ENCODE peak calls at places on chromosome 4, in nine cellular contexts. One of them, this sample, is unnamed. For H3K27me3, the result is how much of the 10 kb centered on the place peaks cover.

GRCh38 chr4:139892973-139893736 is 227.5 kb downstream of the MGST2 start:
- DNase-seq in MG63: no peak
- DNase-seq in NT2/D1: no peak
- DNase-seq in transverse colon: no peak
- DNase-seq in body of pancreas: no peak
- DNase-seq in H7: no peak
- DNase-seq in adipocyte: no peak
- DNase-seq in PC-9: no peak
- DNase-seq in GM23248: no peak
- DNase-seq in this sample: no peak

GRCh38 chr4:37219251-37219650 is 25.3 kb upstream of the NWD2 start:
- DNase-seq in MG63: no peak
- DNase-seq in NT2/D1: no peak
- DNase-seq in transverse colon: no peak
- DNase-seq in body of pancreas: no peak
- DNase-seq in H7: no peak
- DNase-seq in adipocyte: no peak
- DNase-seq in PC-9: no peak
- DNase-seq in GM23248: no peak
- DNase-seq in this sample: no peak

GRCh38 chr4:3387154-3387942 is 54.4 kb upstream of the HGFAC start:
- DNase-seq in MG63: no peak
- DNase-seq in NT2/D1: no peak
- DNase-seq in transverse colon: no peak
- DNase-seq in body of pancreas: no peak
- DNase-seq in H7: peak
- DNase-seq in adipocyte: no peak
- DNase-seq in PC-9: no peak
- DNase-seq in GM23248: no peak
- DNase-seq in this sample: no peak

GRCh38 chr4:167234388-167234881 is at the start of gene SPOCK3:
- DNase-seq in MG63: peak
- DNase-seq in NT2/D1: no peak
- DNase-seq in transverse colon: no peak
- DNase-seq in body of pancreas: peak
- DNase-seq in H7: peak
- DNase-seq in adipocyte: peak
- DNase-seq in PC-9: no peak
- DNase-seq in GM23248: peak
- DNase-seq in this sample: peak

GRCh38 chr4:119729815-119730643 is 101.4 kb upstream of the PDE5A start:
- DNase-seq in MG63: peak
- DNase-seq in NT2/D1: no peak
- DNase-seq in transverse colon: peak
- DNase-seq in body of pancreas: peak
- DNase-seq in H7: no peak
- DNase-seq in adipocyte: peak
- DNase-seq in PC-9: peak
- DNase-seq in GM23248: peak
- DNase-seq in this sample: peak

GRCh38 chr4:37991623-37992410 is 31.6 kb downstream of the PTTG2 start:
- DNase-seq in MG63: no peak
- DNase-seq in NT2/D1: no peak
- DNase-seq in transverse colon: no peak
- DNase-seq in body of pancreas: no peak
- DNase-seq in H7: no peak
- DNase-seq in adipocyte: no peak
- DNase-seq in PC-9: no peak
- DNase-seq in GM23248: no peak
- DNase-seq in this sample: no peak

GRCh38 chr4:84378983-84379382 is 120.1 kb downstream of the NKX6-1 start:
- DNase-seq in MG63: no peak
- DNase-seq in NT2/D1: peak
- DNase-seq in transverse colon: no peak
- DNase-seq in body of pancreas: no peak
- DNase-seq in H7: peak
- DNase-seq in adipocyte: no peak
- DNase-seq in PC-9: no peak
- DNase-seq in GM23248: no peak
- DNase-seq in this sample: no peak

GRCh38 chr4:120770897-120771296 is 151.6 kb downstream of the PRDM5 start:
- DNase-seq in MG63: no peak
- DNase-seq in NT2/D1: no peak
- DNase-seq in transverse colon: no peak
- DNase-seq in body of pancreas: no peak
- DNase-seq in H7: no peak
- DNase-seq in adipocyte: no peak
- DNase-seq in PC-9: no peak
- DNase-seq in GM23248: no peak
- DNase-seq in this sample: no peak

GRCh38 chr4:5370286-5370685 is 319.0 kb downstream of the STK32B start:
- DNase-seq in MG63: peak
- DNase-seq in NT2/D1: no peak
- DNase-seq in transverse colon: no peak
- DNase-seq in body of pancreas: no peak
- DNase-seq in H7: no peak
- DNase-seq in adipocyte: peak
- DNase-seq in PC-9: no peak
- DNase-seq in GM23248: peak
- DNase-seq in this sample: peak

GRCh38 chr4:106287353-106287969 is 28.5 kb downstream of the TBCK start:
- DNase-seq in MG63: no peak
- DNase-seq in NT2/D1: no peak
- DNase-seq in transverse colon: no peak
- DNase-seq in body of pancreas: no peak
- DNase-seq in H7: no peak
- DNase-seq in adipocyte: peak
- DNase-seq in PC-9: no peak
- DNase-seq in GM23248: peak
- DNase-seq in this sample: peak

GRCh38 chr4:2871466-2871865 is 27.8 kb downstream of the ADD1 start:
- DNase-seq in MG63: no peak
- DNase-seq in NT2/D1: no peak
- DNase-seq in transverse colon: no peak
- DNase-seq in body of pancreas: no peak
- DNase-seq in H7: no peak
- DNase-seq in adipocyte: no peak
- DNase-seq in PC-9: no peak
- DNase-seq in GM23248: no peak
- DNase-seq in this sample: no peak

GRCh38 chr4:188139141-188139540 is at the start of gene TRIML1:
- DNase-seq in MG63: no peak
- DNase-seq in NT2/D1: no peak
- DNase-seq in transverse colon: no peak
- DNase-seq in body of pancreas: no peak
- DNase-seq in H7: no peak
- DNase-seq in adipocyte: no peak
- DNase-seq in PC-9: no peak
- DNase-seq in GM23248: no peak
- DNase-seq in this sample: no peak

GRCh38 chr4:39353478-39354177 is 12.5 kb downstream of the RFC1 start:
- DNase-seq in MG63: no peak
- DNase-seq in NT2/D1: no peak
- DNase-seq in transverse colon: no peak
- DNase-seq in body of pancreas: no peak
- DNase-seq in H7: no peak
- DNase-seq in adipocyte: peak
- DNase-seq in PC-9: no peak
- DNase-seq in GM23248: peak
- DNase-seq in this sample: no peak
- H3K4me3 ChIP-seq in MG63: peak
- H3K4me3 ChIP-seq in NT2/D1: no peak
- H3K4me3 ChIP-seq in transverse colon: peak
- H3K4me3 ChIP-seq in body of pancreas: no peak
- H3K4me3 ChIP-seq in H7: no peak
- H3K4me3 ChIP-seq in adipocyte: peak
- H3K4me3 ChIP-seq in PC-9: no peak
- H3K4me3 ChIP-seq in GM23248: peak
- H3K4me3 ChIP-seq in this sample: peak

GRCh38 chr4:110615366-110616161 is 7.3 kb downstream of the PITX2 start:
- DNase-seq in MG63: no peak
- DNase-seq in NT2/D1: no peak
- DNase-seq in transverse colon: no peak
- DNase-seq in body of pancreas: no peak
- DNase-seq in H7: peak
- DNase-seq in adipocyte: no peak
- DNase-seq in PC-9: no peak
- DNase-seq in GM23248: no peak
- DNase-seq in this sample: no peak
- H3K27me3 ChIP-seq in MG63: under half
- H3K27me3 ChIP-seq in NT2/D1: half or more
- H3K27me3 ChIP-seq in transverse colon: half or more
- H3K27me3 ChIP-seq in body of pancreas: half or more
- H3K27me3 ChIP-seq in H7: half or more
- H3K27me3 ChIP-seq in adipocyte: under half
- H3K27me3 ChIP-seq in PC-9: under half
- H3K27me3 ChIP-seq in GM23248: under half
- H3K27me3 ChIP-seq in this sample: half or more

GRCh38 chr4:915041-915474 is 17.1 kb downstream of the GAK start:
- DNase-seq in MG63: no peak
- DNase-seq in NT2/D1: no peak
- DNase-seq in transverse colon: peak
- DNase-seq in body of pancreas: no peak
- DNase-seq in H7: peak
- DNase-seq in adipocyte: no peak
- DNase-seq in PC-9: no peak
- DNase-seq in GM23248: no peak
- DNase-seq in this sample: no peak

GRCh38 chr4:914531-914930 is 17.6 kb downstream of the GAK start:
- DNase-seq in MG63: no peak
- DNase-seq in NT2/D1: no peak
- DNase-seq in transverse colon: no peak
- DNase-seq in body of pancreas: peak
- DNase-seq in H7: no peak
- DNase-seq in adipocyte: no peak
- DNase-seq in PC-9: no peak
- DNase-seq in GM23248: no peak
- DNase-seq in this sample: no peak

GRCh38 chr4:917466-917865 is 14.7 kb downstream of the GAK start:
- DNase-seq in MG63: no peak
- DNase-seq in NT2/D1: no peak
- DNase-seq in transverse colon: no peak
- DNase-seq in body of pancreas: no peak
- DNase-seq in H7: peak
- DNase-seq in adipocyte: no peak
- DNase-seq in PC-9: no peak
- DNase-seq in GM23248: no peak
- DNase-seq in this sample: no peak

GRCh38 chr4:913280-913618 is 18.9 kb downstream of the GAK start:
- DNase-seq in MG63: no peak
- DNase-seq in NT2/D1: no peak
- DNase-seq in transverse colon: no peak
- DNase-seq in body of pancreas: no peak
- DNase-seq in H7: no peak
- DNase-seq in adipocyte: no peak
- DNase-seq in PC-9: no peak
- DNase-seq in GM23248: no peak
- DNase-seq in this sample: no peak

GRCh38 chr4:915595-915994 is 16.5 kb downstream of the GAK start:
- DNase-seq in MG63: no peak
- DNase-seq in NT2/D1: no peak
- DNase-seq in transverse colon: no peak
- DNase-seq in body of pancreas: peak
- DNase-seq in H7: no peak
- DNase-seq in adipocyte: no peak
- DNase-seq in PC-9: no peak
- DNase-seq in GM23248: peak
- DNase-seq in this sample: peak
- H3K4me3 ChIP-seq in MG63: no peak
- H3K4me3 ChIP-seq in NT2/D1: no peak
- H3K4me3 ChIP-seq in transverse colon: no peak
- H3K4me3 ChIP-seq in body of pancreas: no peak
- H3K4me3 ChIP-seq in H7: no peak
- H3K4me3 ChIP-seq in adipocyte: no peak
- H3K4me3 ChIP-seq in PC-9: no peak
- H3K4me3 ChIP-seq in GM23248: no peak
- H3K4me3 ChIP-seq in this sample: no peak

GRCh38 chr4:142844782-142845181 is 1.3 kb downstream of the INPP4B start:
- DNase-seq in MG63: no peak
- DNase-seq in NT2/D1: no peak
- DNase-seq in transverse colon: no peak
- DNase-seq in body of pancreas: no peak
- DNase-seq in H7: no peak
- DNase-seq in adipocyte: no peak
- DNase-seq in PC-9: no peak
- DNase-seq in GM23248: peak
- DNase-seq in this sample: no peak

GRCh38 chr4:142845293-142846070 is 619 bp downstream of the INPP4B start:
- DNase-seq in MG63: no peak
- DNase-seq in NT2/D1: no peak
- DNase-seq in transverse colon: peak
- DNase-seq in body of pancreas: peak
- DNase-seq in H7: peak
- DNase-seq in adipocyte: peak
- DNase-seq in PC-9: peak
- DNase-seq in GM23248: peak
- DNase-seq in this sample: no peak

GRCh38 chr4:142846105-142846728 is at the start of gene INPP4B:
- DNase-seq in MG63: peak
- DNase-seq in NT2/D1: no peak
- DNase-seq in transverse colon: peak
- DNase-seq in body of pancreas: peak
- DNase-seq in H7: peak
- DNase-seq in adipocyte: peak
- DNase-seq in PC-9: peak
- DNase-seq in GM23248: peak
- DNase-seq in this sample: peak

GRCh38 chr4:142850478-142850877 is 4.4 kb upstream of the INPP4B start:
- DNase-seq in MG63: no peak
- DNase-seq in NT2/D1: no peak
- DNase-seq in transverse colon: no peak
- DNase-seq in body of pancreas: no peak
- DNase-seq in H7: peak
- DNase-seq in adipocyte: no peak
- DNase-seq in PC-9: no peak
- DNase-seq in GM23248: peak
- DNase-seq in this sample: no peak

DNA sequence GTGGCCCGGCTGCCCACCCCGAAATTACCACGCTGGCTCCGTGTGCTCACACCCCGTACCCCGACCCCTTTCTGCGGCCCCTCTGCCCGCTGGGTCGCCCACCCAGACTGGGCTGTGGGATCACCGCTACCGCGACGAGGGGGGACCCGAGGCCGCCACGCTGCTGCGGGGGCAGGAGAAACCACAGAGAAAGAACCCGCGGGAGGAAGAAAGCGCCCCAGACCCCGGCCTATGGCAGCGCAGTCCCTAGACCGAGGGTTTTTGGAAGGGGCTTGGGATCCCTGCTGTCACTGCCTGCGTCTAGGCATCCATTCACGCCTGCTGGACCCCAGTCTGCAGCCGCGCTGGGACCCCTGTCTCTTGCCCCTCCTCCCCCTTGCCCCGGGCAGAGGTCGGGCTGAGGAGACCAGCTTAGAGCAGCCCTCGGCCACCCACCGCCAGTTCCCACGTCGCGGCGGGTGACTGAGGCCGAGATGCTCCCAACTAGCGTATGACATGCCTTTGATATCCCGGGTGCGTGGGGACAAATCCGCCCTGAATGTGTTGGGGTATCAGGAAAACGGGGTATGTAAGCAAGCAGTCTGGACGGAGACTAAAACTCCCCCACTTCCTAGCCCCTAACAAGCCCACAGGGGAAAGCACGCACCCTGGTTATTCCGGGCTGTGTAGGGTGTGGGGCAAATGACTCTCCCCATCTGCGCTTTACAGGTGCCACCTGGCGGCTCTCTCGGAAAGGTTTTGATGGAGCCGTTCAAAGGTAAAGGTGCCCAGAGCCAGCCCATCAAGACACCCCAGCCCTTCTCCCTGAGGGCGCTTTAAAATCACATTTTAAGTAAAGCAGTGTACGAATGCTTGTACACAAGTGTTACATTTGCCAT is 867 bp upstream of the INPP4B start:
- DNase-seq in MG63: no peak
- DNase-seq in NT2/D1: peak
- DNase-seq in transverse colon: peak
- DNase-seq in body of pancreas: peak
- DNase-seq in H7: peak
- DNase-seq in adipocyte: no peak
- DNase-seq in PC-9: peak
- DNase-seq in GM23248: peak
- DNase-seq in this sample: no peak
- H3K27me3 ChIP-seq in MG63: under half
- H3K27me3 ChIP-seq in NT2/D1: under half
- H3K27me3 ChIP-seq in transverse colon: under half
- H3K27me3 ChIP-seq in body of pancreas: under half
- H3K27me3 ChIP-seq in H7: under half
- H3K27me3 ChIP-seq in adipocyte: under half
- H3K27me3 ChIP-seq in PC-9: under half
- H3K27me3 ChIP-seq in GM23248: under half
- H3K27me3 ChIP-seq in this sample: under half

This sample was measured in brain microvascular endothelial cell.